ENCODE peak calls at places on chromosomes 3 and 15, in nine cellular contexts. W, V, G, J, E, D, Z, R and I are unnamed samples.
A peak's percentile ranks its signal among the peaks of the same experiment; 100 is the strongest.

GRCh38 chr3:89699229-89699628 is 591.8 kb downstream of the EPHA3 start:
- DNase-seq in V (no peak), R (no peak), G (no peak), J (no peak), E (no peak), D (no peak), W (no peak), Z (no peak), I (no peak)

GRCh38 chr3:195260286-195260905 is 10.6 kb downstream of the XXYLT1 start:
- DNase-seq in R (no peak), V (no peak), D (no peak), J (no peak), G (no peak), W (no peak), Z (no peak), E (no peak), I (no peak)

GRCh38 chr3:197942956-197943556 is 6.9 kb upstream of the RPL35A start:
- DNase-seq in E (no peak), V (peak; percentile 36), J (no peak), R (peak; percentile 22), W (peak; percentile 48), D (no peak), G (no peak), Z (peak; percentile 61), I (peak; percentile 79)

GRCh38 chr3:139302084-139302800 is 41.6 kb upstream of the MRPS22 start:
- DNase-seq in D (no peak), E (no peak), V (peak; percentile 100), Z (no peak), R (no peak), J (no peak), W (peak; percentile 99), G (peak; percentile 39), I (peak; percentile 95)

GRCh38 chr3:149971403-149972075 is 844 bp upstream of the PFN2 start:
- DNase-seq in W (peak; percentile 65), V (peak; percentile 75), J (peak; percentile 57), G (peak; percentile 84), Z (no peak), E (peak; percentile 73), R (peak; percentile 43), D (peak; percentile 2), I (peak; percentile 37)

GRCh38 chr3:43764012-43764411 is 73.3 kb downstream of the ABHD5 start:
- DNase-seq in E (no peak), W (no peak), J (no peak), G (no peak), D (no peak), R (no peak), V (no peak), Z (no peak), I (no peak)

GRCh38 chr15:62868507-62868906 is 174.0 kb upstream of the TPM1 start:
- DNase-seq in E (no peak), Z (no peak), D (no peak), W (no peak), J (no peak), R (no peak), V (no peak), G (no peak), I (no peak)

GRCh38 chr3:56928379-56929068 is 126.8 kb upstream of the ARHGEF3 start:
- DNase-seq in Z (no peak), V (peak; percentile 57), J (no peak), E (no peak), D (no peak), W (peak; percentile 22), R (no peak), G (no peak), I (no peak)

GRCh38 chr15:67723294-67724024 is 101.8 kb upstream of the SKOR1 start:
- DNase-seq in V (no peak), G (no peak), W (no peak), Z (no peak), E (no peak), R (no peak), D (no peak), J (no peak), I (no peak)

GRCh38 chr15:56471440-56472069 is 6.6 kb upstream of the MNS1 start:
- DNase-seq in G (no peak), W (no peak), Z (no peak), V (no peak), E (no peak), J (no peak), R (no peak), D (no peak), I (no peak)

GRCh38 chr3:117523407-117523806 is 813.8 kb downstream of the TUSC7 start:
- DNase-seq in E (no peak), Z (no peak), J (no peak), G (no peak), R (no peak), V (no peak), D (no peak), W (no peak), I (no peak)

GRCh38 chr3:126337980-126338651 is 19.1 kb downstream of the KLF15 start:
- DNase-seq in R (no peak), V (no peak), J (no peak), E (peak; percentile 19), G (peak; percentile 35), W (no peak), Z (no peak), D (no peak), I (no peak)

GRCh38 chr15:22949074-22949547 is 31.1 kb downstream of the CYFIP1 start:
- DNase-seq in W (peak; percentile 80), Z (peak; percentile 88), G (peak; percentile 82), E (no peak), R (peak; percentile 57), J (no peak), D (no peak), V (peak; percentile 63), I (peak; percentile 77)

GRCh38 chr3:8657804-8658311 is 13.3 kb upstream of the SSUH2 start:
- DNase-seq in V (peak; percentile 71), Z (no peak), E (no peak), R (no peak), D (no peak), G (no peak), J (no peak), W (peak; percentile 12), I (no peak)

GRCh38 chr3:176521531-176522175 is 675.6 kb downstream of the TBL1XR1 start:
- DNase-seq in R (no peak), W (peak; percentile 49), G (no peak), V (peak; percentile 84), D (no peak), J (no peak), E (no peak), Z (no peak), I (no peak)

GRCh38 chr3:122094693-122095092 is 39.5 kb downstream of the CD86 start:
- DNase-seq in J (no peak), D (no peak), V (no peak), Z (no peak), R (no peak), W (no peak), G (no peak), E (no peak), I (peak; percentile 12)

GRCh38 chr3:46496745-46497555 is 826 bp upstream of the RTP3 start:
- DNase-seq in Z (no peak), E (peak; percentile 73), J (no peak), R (no peak), V (no peak), D (no peak), G (no peak), W (no peak), I (peak; percentile 14)

GRCh38 chr15:48307586-48307985 is 23.6 kb upstream of the DUT start:
- DNase-seq in J (no peak), R (no peak), Z (no peak), V (no peak), W (peak; percentile 11), E (no peak), D (no peak), G (no peak), I (no peak)

GRCh38 chr3:169118666-169119370 is 544.7 kb downstream of the MECOM start:
- DNase-seq in D (no peak), G (no peak), V (peak; percentile 68), Z (no peak), R (no peak), W (peak; percentile 25), E (no peak), J (no peak), I (no peak)

GRCh38 chr15:46576611-46577010 is 941.8 kb downstream of the SQOR start:
- DNase-seq in E (no peak), D (no peak), V (no peak), G (no peak), R (no peak), J (no peak), W (no peak), Z (no peak), I (no peak)

GRCh38 chr3:69541823-69542264 is 156.0 kb upstream of the FRMD4B start:
- DNase-seq in W (no peak), R (peak; percentile 18), V (no peak), E (no peak), J (peak; percentile 45), G (no peak), Z (peak; percentile 38), D (no peak), I (no peak)

GRCh38 chr15:25563571-25563970 is 124.7 kb upstream of the UBE3A start:
- DNase-seq in R (no peak), Z (no peak), E (no peak), W (no peak), G (no peak), D (no peak), V (no peak), J (no peak), I (no peak)

GRCh38 chr3:112858410-112859069 is 11.9 kb upstream of the CD200R1L start:
- DNase-seq in G (no peak), Z (no peak), R (no peak), D (no peak), W (peak; percentile 2), E (no peak), J (no peak), V (peak; percentile 71), I (no peak)

GRCh38 chr15:44394562-44394961 is 32.9 kb upstream of the CTDSPL2 start:
- DNase-seq in J (no peak), R (no peak), D (no peak), E (no peak), W (no peak), G (no peak), V (no peak), Z (no peak), I (no peak)

GRCh38 chr3:107384907-107385306 is 7.7 kb downstream of the CCDC54 start:
- DNase-seq in E (no peak), R (no peak), Z (no peak), G (no peak), D (no peak), W (no peak), V (no peak), J (no peak), I (no peak)

GRCh38 chr3:40096561-40097506 is 212.7 kb upstream of the EIF1B start:
- DNase-seq in R (no peak), W (no peak), D (no peak), J (peak; percentile 20), V (peak; percentile 46), E (no peak), Z (no peak), G (no peak), I (no peak)

GRCh38 chr15:76533060-76533955 is 196.7 kb downstream of the ISL2 start:
- DNase-seq in J (no peak), G (no peak), V (no peak), E (no peak), Z (no peak), W (peak; percentile 74), R (no peak), D (no peak), I (no peak)

GRCh38 chr3:188296761-188297689 is 143.1 kb downstream of the LPP start:
- DNase-seq in G (no peak), W (peak; percentile 94), Z (no peak), R (no peak), J (no peak), V (peak; percentile 94), E (no peak), D (no peak), I (no peak)

GRCh38 chr15:72201346-72202029 is 3.9 kb upstream of the GRAMD2A start:
- DNase-seq in W (no peak), G (no peak), E (no peak), R (no peak), J (no peak), D (no peak), V (no peak), Z (no peak), I (no peak)

GRCh38 chr15:71182522-71182921 is 67.3 kb downstream of the THSD4 start:
- DNase-seq in R (no peak), E (no peak), Z (no peak), W (no peak), J (no peak), D (no peak), V (peak; percentile 55), G (no peak), I (no peak)

GRCh38 chr3:17747890-17748247 is 5.4 kb upstream of the TBC1D5 start:
- DNase-seq in R (no peak), G (no peak), W (no peak), J (no peak), Z (no peak), V (no peak), D (no peak), E (no peak), I (no peak)